ENCODE peak calls at places on chromosomes 3 and 15, in four cellular contexts. S is amygdala, N is activated T-helper 1 cell treated with Interleukin-2 at 50 U/mL for 16 hours, F is T follicular helper cell. X is an unnamed sample.

GRCh38 chr15:55279746-55280351 is 9.8 kb downstream of the RAB27A start:
- DNase-seq in F (peak), N (peak), S (no peak), X (no peak)

GRCh38 chr3:73461582-73461981 is 163.2 kb downstream of the PDZRN3 start:
- DNase-seq in F (no peak), S (no peak), N (no peak), X (no peak)

GRCh38 chr3:56157693-56158092 is 310.6 kb downstream of the ERC2 start:
- DNase-seq in N (no peak), S (peak), F (no peak), X (peak)

GRCh38 chr3:60080648-60081047 is 1030.8 kb upstream of the CFAP20DC start:
- DNase-seq in F (no peak), N (no peak), S (no peak), X (no peak)

GRCh38 chr15:28131400-28131799 is 32.3 kb upstream of the OCA2 start:
- DNase-seq in S (no peak), N (no peak), F (no peak), X (no peak)

GRCh38 chr3:37319784-37320183 is 145.4 kb upstream of the LRRFIP2 start:
- DNase-seq in F (no peak), S (no peak), N (no peak), X (no peak)

GRCh38 chr3:194472290-194472920 is 14.4 kb downstream of the ATP13A3 start:
- DNase-seq in F (peak), S (no peak), N (no peak), X (peak)

GRCh38 chr15:68634122-68634482 is 55.3 kb downstream of the CORO2B start:
- DNase-seq in N (no peak), S (no peak), F (no peak), X (no peak)

GRCh38 chr3:30355622-30356021 is 250.8 kb upstream of the TGFBR2 start:
- DNase-seq in F (no peak), N (no peak), S (no peak), X (no peak)